ENCODE peak calls at places on chromosomes 7 and 10, in five cellular contexts. T, M, F, X and C are unnamed samples.

GRCh38 chr10:71218046-71218832 is 5.9 kb downstream of the UNC5B start:
- DNase-seq in T (peak; percentile 57), M (no peak), F (no peak), X (no peak), C (peak; percentile 57)

GRCh38 chr7:28980504-28981281 is 22.6 kb upstream of the TRIL start:
- DNase-seq in T (no peak), M (no peak), F (no peak), X (no peak), C (no peak)

GRCh38 chr7:78226059-78226658 is 427.6 kb downstream of the PHTF2 start:
- DNase-seq in T (no peak), M (peak; percentile 62), F (peak; percentile 26), X (peak; percentile 48), C (no peak)

GRCh38 chr7:90655566-90655965 is 59.4 kb downstream of the CDK14 start:
- DNase-seq in T (peak; percentile 86), M (no peak), F (no peak), X (no peak), C (peak; percentile 91)

GRCh38 chr7:92612501-92612900 is 22.3 kb upstream of the FAM133B start:
- DNase-seq in T (peak; percentile 88), M (no peak), F (no peak), X (no peak), C (peak; percentile 24)

GRCh38 chr10:70031215-70031614 is 21.4 kb upstream of the MACROH2A2 start:
- DNase-seq in T (no peak), M (no peak), F (no peak), X (no peak), C (no peak)

GRCh38 chr10:71724539-71724938 is 5.0 kb upstream of the C10orf105 start:
- DNase-seq in T (no peak), M (no peak), F (no peak), X (no peak), C (no peak)

GRCh38 chr7:90224204-90224603 is 12.7 kb downstream of the STEAP2 start:
- DNase-seq in T (no peak), M (no peak), F (no peak), X (no peak), C (no peak)

GRCh38 chr7:124263232-124263827 is 230.5 kb upstream of the TMEM229A start:
- DNase-seq in T (peak; percentile 6), M (no peak), F (peak; percentile 11), X (no peak), C (no peak)

GRCh38 chr10:59234814-59235429 is 58.5 kb downstream of the PHYHIPL start:
- DNase-seq in T (peak; percentile 55), M (peak; percentile 32), F (peak; percentile 16), X (no peak), C (peak; percentile 65)

GRCh38 chr7:87875151-87876039 is 765 bp downstream of the SLC25A40 start:
- DNase-seq in T (no peak), M (peak; percentile 19), F (peak; percentile 49), X (no peak), C (no peak)

GRCh38 chr10:43211030-43211429 is 55.8 kb downstream of the RASGEF1A start:
- DNase-seq in T (no peak), M (no peak), F (no peak), X (peak; percentile 39), C (peak; percentile 35)

GRCh38 chr10:122252805-122253204 is 18.3 kb upstream of the BTBD16 start:
- DNase-seq in T (no peak), M (no peak), F (no peak), X (no peak), C (no peak)

GRCh38 chr10:108736111-108736510 is 1187.2 kb downstream of the XPNPEP1 start:
- DNase-seq in T (no peak), M (no peak), F (no peak), X (no peak), C (no peak)

GRCh38 chr7:158187055-158187770 is 400.4 kb downstream of the PTPRN2 start:
- DNase-seq in T (no peak), M (no peak), F (no peak), X (no peak), C (no peak)

GRCh38 chr10:114279886-114280644 is 41.0 kb downstream of the VWA2 start:
- DNase-seq in T (no peak), M (no peak), F (no peak), X (no peak), C (no peak)

GRCh38 chr10:69855346-69856163 is 53.8 kb downstream of the COL13A1 start:
- DNase-seq in T (no peak), M (no peak), F (no peak), X (no peak), C (no peak)

GRCh38 chr10:88152720-88153119 is 289.3 kb downstream of the PTEN start:
- DNase-seq in T (peak; percentile 99), M (no peak), F (peak; percentile 36), X (no peak), C (peak; percentile 100)

GRCh38 chr7:113015038-113015645 is 71.5 kb downstream of the GPR85 start:
- DNase-seq in T (peak; percentile 53), M (no peak), F (peak; percentile 6), X (peak; percentile 20), C (no peak)

GRCh38 chr10:23702977-23703414 is 264.1 kb downstream of the OTUD1 start:
- DNase-seq in T (peak; percentile 64), M (peak; percentile 46), F (peak; percentile 72), X (peak; percentile 23), C (peak; percentile 3)

GRCh38 chr10:131911451-131911850 is 10.6 kb downstream of the PPP2R2D start:
- DNase-seq in T (no peak), M (no peak), F (no peak), X (no peak), C (no peak)

GRCh38 chr7:6409991-6410693 is 37.6 kb downstream of the DAGLB start:
- DNase-seq in T (no peak), M (no peak), F (no peak), X (no peak), C (no peak)

GRCh38 chr7:154841731-154842331 is 161.1 kb downstream of the PAXIP1 start:
- DNase-seq in T (no peak), M (no peak), F (no peak), X (no peak), C (no peak)

GRCh38 chr7:150875791-150876190 is 23.5 kb downstream of the AOC1 start:
- DNase-seq in T (no peak), M (no peak), F (peak; percentile 52), X (peak; percentile 50), C (no peak)

GRCh38 chr7:85052056-85052737 is 134.7 kb downstream of the SEMA3D start:
- DNase-seq in T (no peak), M (no peak), F (no peak), X (no peak), C (no peak)

GRCh38 chr7:2205036-2205780 is 27.5 kb downstream of the MAD1L1 start:
- DNase-seq in T (no peak), M (no peak), F (no peak), X (no peak), C (no peak)

GRCh38 chr7:15199482-15199881 is 296.9 kb upstream of the DGKB start:
- DNase-seq in T (peak; percentile 2), M (no peak), F (no peak), X (no peak), C (peak; percentile 10)
- TF ChIP-seq CTCF in T (peak; percentile 36), M (no peak), F (peak; percentile 70), X (no peak), C (peak; percentile 25)

DNA sequence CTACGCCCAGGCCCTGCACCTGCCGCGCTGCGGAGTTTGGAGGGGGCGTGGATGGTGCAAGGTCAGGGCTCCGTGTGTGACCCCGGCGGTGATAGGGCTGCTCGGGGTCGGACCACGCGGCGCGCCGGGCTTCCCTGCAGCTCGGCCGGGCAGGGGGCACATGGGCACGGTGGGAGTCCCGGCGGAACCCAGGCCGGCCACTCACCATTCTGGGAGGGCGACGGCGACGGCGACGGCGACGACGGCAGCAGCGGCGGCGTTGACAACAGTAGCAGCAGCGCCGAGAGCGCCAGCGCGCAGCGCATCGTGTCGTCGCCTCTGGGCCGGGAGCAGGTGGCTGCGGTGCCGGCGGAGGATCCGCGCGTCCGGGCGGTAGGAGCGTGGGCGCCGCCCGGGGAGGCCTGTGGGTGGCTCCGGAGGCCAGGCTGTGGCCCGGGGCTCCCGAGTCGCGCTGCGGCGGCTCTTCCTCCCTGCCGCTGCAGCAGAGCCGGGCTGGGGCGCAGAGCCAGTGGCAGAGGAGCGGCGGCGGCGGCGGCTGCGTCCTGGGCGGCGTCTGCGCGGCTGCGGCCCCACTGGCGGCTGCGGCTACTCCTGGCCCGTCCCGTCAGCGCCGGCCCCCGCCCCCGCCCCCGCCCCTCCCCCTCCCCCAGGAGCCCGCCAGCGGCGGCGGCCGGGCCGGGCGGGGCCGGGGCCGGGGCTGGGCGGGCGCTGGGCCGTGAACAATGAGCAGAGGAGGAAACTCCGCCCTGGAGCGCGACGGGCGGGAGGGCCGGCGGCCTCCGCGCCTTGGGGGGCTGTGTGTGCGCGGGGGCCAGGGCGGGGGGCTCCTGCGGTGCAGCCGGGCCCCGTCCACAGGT is at the start of gene PODXL:
- DNase-seq in T (peak; percentile 74), M (peak; percentile 68), F (peak; percentile 50), X (peak; percentile 95), C (peak; percentile 70)
- H3K4me3 ChIP-seq in T (peak within 1 kb of the TSS; percentile 69), M (peak within 1 kb of the TSS; percentile 69), F (peak within 1 kb of the TSS; percentile 58), X (peak within 1 kb of the TSS; percentile 32), C (peak within 1 kb of the TSS; percentile 55)

DNA sequence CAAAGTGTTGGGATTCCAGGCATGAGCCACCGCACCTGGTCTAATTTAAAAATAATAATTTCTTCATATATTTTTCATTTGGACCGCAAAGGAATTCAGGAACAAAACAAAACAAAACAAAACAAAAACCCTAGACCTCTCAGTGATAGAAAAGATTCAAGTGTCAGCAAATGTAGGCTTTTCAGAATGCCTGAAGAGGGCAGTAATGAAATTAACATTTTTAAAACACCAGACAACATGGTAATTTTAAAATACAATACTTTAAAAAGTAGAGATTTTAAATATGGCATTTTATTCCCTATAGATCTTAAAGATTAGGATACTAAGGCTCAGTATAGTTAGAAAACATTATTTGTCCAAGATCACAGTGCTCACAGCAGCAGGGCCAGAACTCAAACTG is 36.6 kb downstream of the DNMBP start:
- DNase-seq in T (no peak), M (no peak), F (no peak), X (no peak), C (no peak)
- TF ChIP-seq CTCF in T (peak; percentile 51), M (peak; percentile 13), F (peak; percentile 84), X (no peak), C (peak; percentile 33)

DNA sequence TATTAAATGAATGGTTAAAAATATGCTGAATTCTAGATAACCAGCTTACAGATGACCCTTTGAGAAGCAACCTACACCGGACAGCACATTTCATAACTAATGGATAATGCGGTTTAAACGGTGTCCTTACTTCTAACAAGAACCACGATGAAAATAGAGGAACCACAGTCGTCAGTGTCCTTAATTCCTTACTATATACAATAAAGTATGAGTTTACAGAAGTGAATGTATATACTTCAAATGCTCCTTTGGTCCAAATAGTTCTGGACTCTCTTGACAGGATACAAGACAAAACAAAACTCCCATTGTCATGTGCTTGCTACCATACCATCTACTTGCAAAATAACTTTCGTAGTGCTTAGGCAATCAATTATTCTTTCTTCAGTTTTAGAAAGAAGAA is 2.4 kb downstream of the NAMPT start:
- DNase-seq in T (no peak), M (no peak), F (no peak), X (no peak), C (no peak)
- H3K4me3 ChIP-seq in T (no peak overlapping the region), M (peak overlapping the region; percentile 68), F (peak overlapping the region; percentile 90), X (peak overlapping the region; percentile 73), C (peak overlapping the region; percentile 17)